ENCODE peak calls at places on chromosomes 1 and 21, in five cellular contexts. W is sigmoid colon, R is transverse colon, C is suprapubic skin, Q is prostate gland. L is an unnamed sample.

GRCh38 chr1:94296018-94296417 is 58.6 kb upstream of the ARHGAP29 start:
- DNase-seq in W (peak; percentile 68), R (no peak), C (no peak), Q (no peak), L (peak; percentile 50)

GRCh38 chr1:151062738-151063371 is 2.7 kb downstream of the MLLT11 start:
- DNase-seq in R (no peak), Q (no peak), C (no peak), W (peak; percentile 11), L (no peak)

GRCh38 chr1:186783193-186783592 is 45.6 kb upstream of the PLA2G4A start:
- DNase-seq in C (no peak), Q (no peak), W (no peak), R (no peak), L (no peak)

GRCh38 chr21:27425574-27425973 is 458.7 kb upstream of the ADAMTS5 start:
- DNase-seq in C (no peak), W (no peak), Q (no peak), R (no peak), L (no peak)

GRCh38 chr1:119409731-119410130 is 5.2 kb upstream of the HSD3B2 start:
- DNase-seq in C (no peak), R (no peak), Q (no peak), W (no peak), L (no peak)

GRCh38 chr1:1440262-1440772 is 4.8 kb downstream of the VWA1 start:
- DNase-seq in W (no peak), R (no peak), Q (no peak), C (no peak), L (no peak)

GRCh38 chr1:235415008-235415904 is 48.0 kb downstream of the TBCE start:
- DNase-seq in Q (peak; percentile 63), C (no peak), W (peak; percentile 78), R (peak; percentile 70), L (no peak)

GRCh38 chr1:5680600-5680999 is 311.6 kb downstream of the NPHP4 start:
- DNase-seq in Q (no peak), C (peak; percentile 0), R (no peak), W (no peak), L (no peak)

GRCh38 chr1:27528701-27529637 is 39.0 kb upstream of the WASF2 start:
- DNase-seq in C (no peak), W (peak; percentile 95), Q (peak; percentile 67), R (peak; percentile 49), L (no peak)

GRCh38 chr1:6094246-6094645 is 48.6 kb downstream of the KCNAB2 start:
- DNase-seq in Q (no peak), W (no peak), C (no peak), R (no peak), L (no peak)

GRCh38 chr1:196002906-196003305 is 605.3 kb downstream of the KCNT2 start:
- DNase-seq in W (no peak), C (no peak), Q (no peak), R (no peak), L (no peak)

GRCh38 chr1:201495447-201496295 is 11.3 kb downstream of the CSRP1 start:
- DNase-seq in Q (peak; percentile 94), C (peak; percentile 85), R (peak; percentile 65), W (peak; percentile 95), L (no peak)

GRCh38 chr1:82062206-82062605 is 261.5 kb downstream of the ADGRL2 start:
- DNase-seq in C (no peak), W (no peak), Q (no peak), R (no peak), L (no peak)

GRCh38 chr1:107076846-107077245 is 20.4 kb downstream of the PRMT6 start:
- DNase-seq in W (no peak), R (no peak), C (no peak), Q (no peak), L (no peak)

GRCh38 chr1:231951399-231951798 is 324.8 kb downstream of the DISC1 start:
- DNase-seq in W (no peak), Q (no peak), R (no peak), C (no peak), L (peak; percentile 72)

GRCh38 chr1:25695066-25695990 is 78.7 kb downstream of the MAN1C1 start:
- DNase-seq in R (peak; percentile 57), W (peak; percentile 94), Q (peak; percentile 50), C (peak; percentile 90), L (peak; percentile 95)

GRCh38 chr1:84836145-84836544 is 56.9 kb downstream of the LPAR3 start:
- DNase-seq in R (no peak), Q (no peak), C (no peak), W (no peak), L (no peak)

GRCh38 chr1:201499795-201500669 is 6.9 kb downstream of the CSRP1 start:
- DNase-seq in C (no peak), Q (peak; percentile 47), W (no peak), R (no peak), L (no peak)

GRCh38 chr1:10867138-10867721 is 70.8 kb upstream of the CASZ1 start:
- DNase-seq in W (peak; percentile 67), Q (peak; percentile 61), R (peak; percentile 69), C (no peak), L (no peak)

GRCh38 chr1:232329103-232329788 is 300.7 kb downstream of the SIPA1L2 start:
- DNase-seq in W (no peak), C (no peak), R (no peak), Q (no peak), L (no peak)

GRCh38 chr1:160117300-160117699 is 1.7 kb downstream of the ATP1A2 start:
- DNase-seq in R (no peak), C (no peak), Q (no peak), W (no peak), L (no peak)

GRCh38 chr1:225735252-225736149 is 42.1 kb upstream of the SRP9 start:
- DNase-seq in W (peak; percentile 84), C (peak; percentile 85), R (peak; percentile 34), Q (peak; percentile 70), L (no peak)

GRCh38 chr1:56525463-56526155 is 53.8 kb downstream of the PLPP3 start:
- DNase-seq in W (no peak), R (peak; percentile 27), Q (no peak), C (no peak), L (no peak)
- H3K4me1 ChIP-seq in W (peaks cover 37% of the 10 kb centered on the region), R (peaks cover 41% of the 10 kb centered on the region), Q (no peaks in the 10 kb centered on the region), C (peaks cover 45% of the 10 kb centered on the region), L (peaks cover 81% of the 10 kb centered on the region)

GRCh38 chr1:100718581-100718980 is 961 bp upstream of the VCAM1 start:
- DNase-seq in C (no peak), W (no peak), Q (no peak), R (no peak), L (no peak)

GRCh38 chr1:100720751-100721150 is 1.2 kb downstream of the VCAM1 start:
- DNase-seq in Q (no peak), C (no peak), R (no peak), W (no peak), L (no peak)

GRCh38 chr1:100721502-100722205 is 2.1 kb downstream of the VCAM1 start:
- DNase-seq in W (peak; percentile 80), C (peak; percentile 84), R (peak; percentile 25), Q (no peak), L (no peak)

GRCh38 chr1:100717218-100717617 is 2.3 kb upstream of the VCAM1 start:
- DNase-seq in C (no peak), W (no peak), Q (no peak), R (no peak), L (no peak)

GRCh38 chr1:100719490-100719889 is at the start of gene VCAM1:
- DNase-seq in C (no peak), W (no peak), Q (no peak), R (no peak), L (no peak)
- TF ChIP-seq POLR2AphosphoS5 in C (no peak), W (peak; percentile 45), Q (no peak), R (no peak), L (peak; percentile 35)

GRCh38 chr1:45328680-45329079 is 2.0 kb downstream of the HPDL start:
- DNase-seq in C (no peak), W (no peak), R (no peak), Q (no peak), L (no peak)

GRCh38 chr1:45325816-45326506 is 734 bp upstream of the HPDL start:
- DNase-seq in W (no peak), C (no peak), Q (no peak), R (no peak), L (no peak)

GRCh38 chr1:45326627-45327591 is at the start of gene HPDL:
- DNase-seq in R (peak; percentile 80), Q (peak; percentile 46), C (no peak), W (peak; percentile 84), L (no peak)

GRCh38 chr1:45329445-45329844 is 2.8 kb downstream of the HPDL start:
- DNase-seq in Q (no peak), R (no peak), W (no peak), C (no peak), L (no peak)

GRCh38 chr1:45327644-45328515 is 1.2 kb downstream of the HPDL start:
- DNase-seq in Q (no peak), R (peak; percentile 30), C (no peak), W (no peak), L (no peak)
- H3K4me3 ChIP-seq in Q (no peak overlapping the region), R (peak overlapping the region; percentile 28), C (peak overlapping the region; percentile 54), W (peak overlapping the region; percentile 57), L (no peak overlapping the region)

DNA sequence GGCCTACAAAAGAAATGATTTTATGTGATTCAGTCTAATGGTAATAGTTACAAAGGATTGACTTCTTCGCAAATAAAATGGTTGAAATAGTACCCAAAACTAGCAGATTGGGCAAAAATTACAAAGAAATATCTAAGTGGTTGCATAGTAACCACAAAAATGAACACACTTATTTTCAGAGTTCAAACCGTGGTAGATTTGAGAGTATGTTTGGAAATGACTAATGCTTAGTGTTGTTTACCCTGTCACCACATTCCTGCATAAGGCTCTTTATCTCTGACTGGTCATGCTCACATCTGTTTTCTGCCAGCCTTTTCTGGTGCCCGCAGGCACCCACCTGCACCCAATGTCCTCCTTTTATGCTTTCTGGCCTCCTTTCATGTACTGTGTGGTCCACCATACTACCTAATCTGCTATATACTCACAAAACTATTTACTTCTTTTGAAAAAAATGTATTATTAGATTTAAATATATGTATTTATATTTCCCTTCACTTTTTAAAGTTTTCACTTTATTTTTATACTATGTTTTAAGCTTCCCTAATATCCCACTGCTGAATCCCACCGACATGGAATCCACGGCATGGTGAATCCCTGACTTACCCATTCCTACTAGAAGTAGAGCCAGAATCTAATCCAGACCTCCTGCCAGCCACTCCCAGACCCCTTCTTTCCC is 30.3 kb downstream of the PTPRC start:
- DNase-seq in C (no peak), R (no peak), W (no peak), Q (no peak), L (no peak)
- H3K4me1 ChIP-seq in C (peaks cover 3% of the 10 kb centered on the region), R (no peaks in the 10 kb centered on the region), W (no peaks in the 10 kb centered on the region), Q (no peaks in the 10 kb centered on the region), L (no peaks in the 10 kb centered on the region)

DNA sequence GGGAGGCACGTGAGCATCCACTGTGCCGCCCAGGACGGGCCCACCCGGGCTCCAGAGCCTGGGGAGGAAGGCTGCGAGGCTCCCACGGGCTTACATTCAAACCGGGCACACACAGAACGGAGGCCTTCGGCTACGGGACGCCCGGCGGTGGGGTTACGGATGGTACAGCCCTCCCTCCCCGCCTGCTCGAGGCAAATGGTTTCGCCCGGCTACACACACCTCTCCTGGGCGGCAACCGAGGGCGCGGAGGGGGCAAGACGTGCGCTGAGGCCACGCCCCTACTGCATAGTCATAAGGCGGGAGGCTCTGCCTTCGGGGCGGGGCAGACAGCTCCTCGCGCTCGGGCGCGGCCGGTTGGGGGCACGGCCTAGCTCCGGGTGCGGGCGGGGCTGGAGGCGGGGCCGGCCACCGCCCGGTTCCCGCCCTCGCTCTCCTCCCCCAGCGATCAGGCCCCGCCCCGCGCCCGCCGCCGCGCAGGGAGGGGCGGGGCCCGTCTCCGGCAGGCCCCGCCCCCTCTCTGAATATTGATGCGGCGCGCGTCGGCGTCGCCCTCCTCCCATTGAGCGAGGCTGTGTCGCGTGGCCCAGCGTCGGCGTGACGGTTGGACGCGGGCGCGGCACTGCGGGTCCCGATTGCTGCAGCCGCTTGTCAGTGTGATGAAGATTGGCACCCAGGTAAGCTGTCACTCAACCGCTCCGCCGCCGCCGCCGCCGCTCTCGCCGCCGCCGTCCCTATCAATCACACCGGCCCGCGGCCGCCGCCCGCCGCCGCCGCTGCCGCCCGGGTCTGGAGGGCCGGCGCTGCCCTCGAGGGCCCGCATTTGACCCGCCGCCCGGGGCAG is at the start of gene PKNOX1:
- DNase-seq in R (peak; percentile 99), W (peak; percentile 100), C (peak; percentile 99), Q (peak; percentile 99), L (peak; percentile 99)
- TF ChIP-seq POLR2AphosphoS5 in R (peak; percentile 72), W (peak; percentile 49), C (no peak), Q (peak; percentile 85), L (peak; percentile 79)

L was measured in esophagus muscularis mucosa.